ENCODE peak calls at places on chromosomes 3 and 15, in five cellular contexts. P is transverse colon, S is tibial nerve, U is body of pancreas, E is Peyer's patch. N is an unnamed sample.

GRCh38 chr3:159619341-159619885 is 369.2 kb upstream of the IL12A start:
- DNase-seq in P (no peak), U (no peak), E (no peak), S (no peak), N (no peak)

GRCh38 chr3:30004481-30004880 is 601.9 kb upstream of the TGFBR2 start:
- DNase-seq in U (no peak), E (no peak), S (no peak), P (no peak), N (no peak)

GRCh38 chr15:57440799-57441198 is 64.5 kb downstream of the CGNL1 start:
- DNase-seq in P (no peak), U (no peak), S (no peak), E (no peak), N (no peak)

GRCh38 chr3:152295344-152295743 is 26.6 kb downstream of the MBNL1 start:
- DNase-seq in U (no peak), P (no peak), S (no peak), E (no peak), N (no peak)

GRCh38 chr3:13414040-13414729 is 5.9 kb downstream of the NUP210 start:
- DNase-seq in S (peak), U (no peak), P (peak), E (peak), N (no peak)

GRCh38 chr3:129013491-129013891 is 12.4 kb downstream of the EFCC1 start:
- DNase-seq in P (no peak), E (no peak), U (no peak), S (no peak), N (no peak)

GRCh38 chr15:63292771-63293170 is 15.4 kb downstream of the APH1B start:
- DNase-seq in U (no peak), P (no peak), E (no peak), S (no peak), N (no peak)

GRCh38 chr15:74333662-74334061 is 33.8 kb downstream of the CYP11A1 start:
- DNase-seq in S (no peak), P (no peak), E (no peak), U (no peak), N (no peak)

GRCh38 chr3:197899833-197900478 is 50.0 kb upstream of the RPL35A start:
- DNase-seq in P (no peak), U (no peak), S (no peak), E (no peak), N (no peak)

GRCh38 chr15:45254405-45255293 is 2.6 kb downstream of the SLC28A2 start:
- DNase-seq in E (no peak), U (no peak), S (no peak), P (no peak), N (no peak)

GRCh38 chr3:81684739-81685395 is 76.6 kb downstream of the GBE1 start:
- DNase-seq in U (no peak), S (no peak), E (no peak), P (no peak), N (no peak)

GRCh38 chr3:72165337-72165736 is 380.4 kb upstream of the PROK2 start:
- DNase-seq in P (no peak), U (no peak), S (no peak), E (no peak), N (no peak)

GRCh38 chr15:51533672-51534398 is 88.7 kb downstream of the DMXL2 start:
- DNase-seq in U (no peak), S (no peak), P (no peak), E (no peak), N (no peak)

GRCh38 chr3:169604568-169604967 is 58.9 kb downstream of the MECOM start:
- DNase-seq in P (no peak), S (no peak), U (no peak), E (no peak), N (no peak)

GRCh38 chr15:70151441-70151840 is 53.7 kb upstream of the TLE3 start:
- DNase-seq in U (no peak), E (no peak), S (no peak), P (no peak), N (no peak)

GRCh38 chr15:60115579-60116415 is 111.7 kb downstream of the FOXB1 start:
- DNase-seq in U (no peak), E (no peak), S (no peak), P (no peak), N (no peak)

GRCh38 chr3:46888705-46889104 is 11.2 kb downstream of the PTH1R start:
- DNase-seq in S (no peak), P (no peak), E (no peak), U (no peak), N (peak)

GRCh38 chr15:52419494-52419893 is 109.2 kb downstream of the MYO5A start:
- DNase-seq in E (no peak), P (no peak), U (no peak), S (no peak), N (no peak)

GRCh38 chr3:30578479-30578878 is 27.9 kb upstream of the TGFBR2 start:
- DNase-seq in P (peak), E (no peak), U (no peak), S (peak), N (no peak)

GRCh38 chr3:25453521-25454410 is 25.7 kb downstream of the RARB start:
- DNase-seq in S (no peak), E (no peak), P (no peak), U (no peak), N (no peak)

GRCh38 chr15:39171944-39172368 is 408.9 kb upstream of the THBS1 start:
- DNase-seq in S (peak), U (peak), E (no peak), P (peak), N (peak)

GRCh38 chr3:128494152-128494650 is 1.2 kb upstream of the GATA2 start:
- DNase-seq in U (no peak), P (no peak), E (no peak), S (no peak), N (no peak)

GRCh38 chr15:52651114-52651513 is 28.1 kb downstream of the ATOSA start:
- DNase-seq in P (no peak), U (no peak), S (no peak), E (no peak), N (no peak)

GRCh38 chr3:149042766-149043386 is 43.5 kb downstream of the HLTF start:
- DNase-seq in P (no peak), U (no peak), S (no peak), E (no peak), N (no peak)

GRCh38 chr15:60966316-60966715 is 262.8 kb downstream of the RORA start:
- DNase-seq in U (no peak), E (no peak), S (no peak), P (no peak), N (no peak)

GRCh38 chr3:103829723-103830326 is 1395.0 kb downstream of the ZPLD1 start:
- DNase-seq in P (no peak), U (no peak), S (no peak), E (no peak), N (no peak)

GRCh38 chr3:70780790-70781189 is 468.4 kb upstream of the MDFIC2 start:
- DNase-seq in E (no peak), S (no peak), P (no peak), U (no peak), N (no peak)

GRCh38 chr3:48194446-48195071 is 6.3 kb upstream of the CDC25A start:
- DNase-seq in E (peak), P (peak), S (peak), U (peak), N (peak)

GRCh38 chr15:89097313-89097712 is 9.1 kb downstream of the ABHD2 start:
- DNase-seq in E (no peak), S (no peak), P (no peak), U (no peak), N (no peak)
- H3K27ac ChIP-seq in E (no peak), S (peak), P (peak), U (no peak), N (peak)

GRCh38 chr15:48972750-48973503 is 9.2 kb upstream of the SHC4 start:
- DNase-seq in E (no peak), S (no peak), U (no peak), P (no peak), N (no peak)

GRCh38 chr15:48978638-48979037 is 14.9 kb upstream of the SHC4 start:
- DNase-seq in S (no peak), E (no peak), U (no peak), P (no peak), N (no peak)

GRCh38 chr15:48974865-48975264 is 11.1 kb upstream of the SHC4 start:
- DNase-seq in P (no peak), E (no peak), U (no peak), S (no peak), N (no peak)

GRCh38 chr15:48976444-48977088 is 12.8 kb upstream of the SHC4 start:
- DNase-seq in E (no peak), S (no peak), P (no peak), U (no peak), N (no peak)

GRCh38 chr15:48975713-48976419 is 12.1 kb upstream of the SHC4 start:
- DNase-seq in E (peak), S (peak), U (peak), P (peak), N (peak)
- TF ChIP-seq POLR2A in E (no peak), S (peak), U (no peak), P (no peak), N (no peak)

DNA sequence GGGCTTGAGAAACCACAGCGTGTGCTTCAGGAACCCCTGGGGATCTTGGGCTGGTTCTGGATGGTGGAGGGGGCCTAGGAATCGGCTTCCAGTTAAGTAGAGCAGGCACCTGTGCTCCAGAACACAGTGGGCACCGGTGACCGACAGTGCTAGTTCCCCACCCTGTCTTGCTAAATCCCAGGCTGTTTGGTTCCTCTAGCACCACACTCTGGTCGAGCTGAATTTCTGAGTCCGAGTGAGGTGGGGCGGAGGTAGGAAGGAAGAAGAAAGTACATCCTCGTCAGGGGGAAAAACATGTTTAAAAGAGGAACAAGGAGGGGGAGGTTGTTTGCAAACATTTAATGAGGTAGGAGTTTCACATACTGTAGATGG is 29.1 kb downstream of the SLC6A6 start:
- DNase-seq in P (peak), U (no peak), E (peak), S (no peak), N (no peak)
- TF ChIP-seq CTCF in P (no peak), U (no peak), E (peak), S (no peak), N (no peak)

GRCh38 chr3:16354291-16354690 is 89.3 kb downstream of the OXNAD1 start:
- DNase-seq in P (no peak), U (no peak), E (no peak), S (no peak), N (no peak)

GRCh38 chr3:16352428-16352827 is 87.4 kb downstream of the OXNAD1 start:
- DNase-seq in P (no peak), U (no peak), E (no peak), S (no peak), N (no peak)

GRCh38 chr3:16350041-16350952 is 85.3 kb downstream of the OXNAD1 start:
- DNase-seq in S (no peak), P (no peak), U (no peak), E (no peak), N (no peak)

GRCh38 chr3:16347548-16347947 is 82.5 kb downstream of the OXNAD1 start:
- DNase-seq in P (no peak), S (no peak), E (no peak), U (no peak), N (no peak)

DNA sequence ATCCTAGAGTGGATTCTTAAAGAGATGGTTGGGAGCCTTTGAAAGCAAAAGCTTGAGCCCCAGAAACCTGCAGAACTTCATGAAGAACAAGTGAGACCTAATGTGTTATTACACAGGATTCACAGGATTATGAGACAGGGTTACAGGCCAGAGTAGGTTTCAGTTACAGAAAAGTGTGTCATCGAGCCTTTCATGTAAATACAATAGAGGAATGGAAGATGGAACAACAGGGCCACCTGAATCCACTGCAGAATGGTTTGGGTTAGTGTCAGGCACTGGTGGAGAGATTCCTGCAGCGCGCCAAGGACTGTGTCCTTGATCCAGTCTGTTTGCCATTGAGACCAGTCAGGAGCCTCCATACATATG is 85.9 kb downstream of the OXNAD1 start:
- DNase-seq in U (no peak), S (no peak), E (no peak), P (no peak), N (no peak)
- H3K27ac ChIP-seq in U (no peak), S (peak), E (no peak), P (no peak), N (no peak)

DNA sequence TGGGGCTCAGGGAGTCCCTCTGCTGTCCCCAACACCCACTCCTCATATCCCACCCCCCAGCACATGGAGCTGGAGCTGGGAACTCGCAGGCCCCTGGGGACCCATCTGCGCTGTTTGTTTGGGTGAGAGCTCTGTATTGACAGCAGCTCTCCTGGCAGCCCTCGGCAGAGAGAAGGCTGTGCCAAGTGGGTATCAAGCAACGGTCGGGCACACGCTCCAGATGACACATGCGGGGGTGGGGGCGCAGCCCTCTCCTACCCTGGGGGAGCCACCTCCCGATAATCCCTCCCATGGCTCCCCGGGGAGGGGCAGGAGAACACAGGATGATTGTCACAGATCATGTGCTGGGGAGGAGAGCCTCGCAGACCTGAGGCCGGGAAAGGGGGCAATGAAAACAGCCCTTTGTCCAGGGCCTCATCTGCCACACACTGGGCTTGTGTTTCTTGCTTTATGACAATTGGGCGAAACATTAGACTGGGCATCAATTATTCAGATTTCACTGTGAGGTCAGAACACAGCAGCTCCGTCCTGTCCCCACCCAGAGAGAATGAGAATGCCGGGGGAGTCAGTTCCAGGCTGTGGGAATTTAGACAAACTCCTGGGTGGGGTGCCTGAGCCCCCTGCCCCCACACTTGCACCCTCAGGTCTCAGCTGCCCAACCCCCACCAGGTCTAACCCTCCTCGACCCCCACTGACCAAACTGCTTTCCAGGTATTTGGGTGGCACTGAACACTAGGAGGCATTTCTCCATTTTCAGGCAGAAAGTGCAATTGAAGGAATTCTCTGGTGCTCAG is 46.4 kb upstream of the KLF13 start:
- DNase-seq in S (no peak), P (peak), U (peak), E (peak), N (peak)
- TF ChIP-seq POLR2A in S (no peak), P (no peak), U (no peak), E (no peak), N (no peak)

GRCh38 chr15:48112242-48112641 is 8.5 kb upstream of the SLC24A5 start:
- DNase-seq in P (no peak), S (no peak), E (no peak), U (peak), N (no peak)

GRCh38 chr15:48109212-48109611 is 11.6 kb upstream of the SLC24A5 start:
- DNase-seq in P (no peak), S (no peak), E (no peak), U (no peak), N (no peak)

DNA sequence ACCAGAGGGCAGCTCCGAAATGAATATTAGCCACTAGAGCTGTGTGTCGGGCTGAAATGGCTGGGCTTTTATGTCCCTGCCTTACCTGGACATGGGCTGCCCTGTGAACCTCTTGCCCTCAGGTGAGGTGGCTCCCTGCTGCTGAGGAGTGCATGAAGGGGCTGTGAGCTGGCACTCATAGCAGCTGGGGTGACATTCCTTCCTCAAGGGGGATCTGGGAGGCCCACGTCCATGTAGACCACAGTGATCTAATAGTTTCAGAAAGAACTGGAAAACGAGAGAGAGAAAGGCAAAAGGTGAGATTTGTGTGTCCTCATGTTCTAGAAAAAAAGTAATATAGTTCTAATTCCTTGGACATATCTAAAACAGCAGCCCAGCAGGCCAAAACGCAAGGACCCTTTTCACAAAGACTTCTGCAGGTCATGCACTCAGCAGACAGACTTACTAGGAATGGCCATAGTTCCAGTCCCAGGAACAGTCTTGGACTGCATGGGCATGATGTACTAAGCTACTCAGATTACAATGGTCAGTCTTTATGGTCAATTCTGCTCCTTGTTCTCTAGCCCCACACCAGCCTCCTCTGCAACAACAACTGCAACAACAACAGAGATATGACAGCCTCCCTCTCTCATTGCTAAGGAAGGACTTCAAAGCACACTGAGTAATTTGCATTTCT is 10.8 kb upstream of the SLC24A5 start:
- DNase-seq in U (no peak), P (no peak), S (no peak), E (no peak), N (no peak)
- TF ChIP-seq CTCF in U (no peak), P (no peak), S (no peak), E (no peak), N (no peak)